ENCODE peak calls at places on chromosomes 7 and 10, in six cellular contexts. I, E, S, D, Y and W are unnamed samples.

GRCh38 chr7:138590154-138590553 is 111.0 kb downstream of the SVOPL start:
- DNase-seq in I (no peak), E (no peak), S (no peak), D (no peak), Y (no peak), W (no peak)

GRCh38 chr7:101122933-101123702 is 3.8 kb upstream of the SERPINE1 start:
- DNase-seq in I (no peak), E (no peak), S (no peak), D (no peak), Y (no peak), W (no peak)

GRCh38 chr10:131811239-131812011 is 89.4 kb upstream of the PPP2R2D start:
- DNase-seq in I (no peak), E (no peak), S (no peak), D (no peak), Y (no peak), W (no peak)

GRCh38 chr10:98260350-98260749 is 7.6 kb downstream of the LOXL4 start:
- DNase-seq in I (no peak), E (no peak), S (no peak), D (no peak), Y (no peak), W (no peak)

GRCh38 chr7:129949292-129950133 is 3.2 kb downstream of the UBE2H start:
- DNase-seq in I (no peak), E (no peak), S (no peak), D (no peak), Y (no peak), W (peak)

GRCh38 chr7:30322656-30323355 is 38.4 kb downstream of the ZNRF2 start:
- DNase-seq in I (no peak), E (no peak), S (no peak), D (no peak), Y (no peak), W (no peak)

GRCh38 chr10:44929356-44930113 is 18.4 kb downstream of the TMEM72 start:
- DNase-seq in I (no peak), E (no peak), S (no peak), D (no peak), Y (no peak), W (no peak)

GRCh38 chr10:126569513-126570447 is 100.7 kb downstream of the C10orf90 start:
- DNase-seq in I (no peak), E (no peak), S (no peak), D (no peak), Y (no peak), W (no peak)

GRCh38 chr7:3370068-3370704 is 69.1 kb downstream of the SDK1 start:
- DNase-seq in I (no peak), E (no peak), S (no peak), D (no peak), Y (no peak), W (no peak)

GRCh38 chr10:76209135-76209534 is 777.7 kb downstream of the LRMDA start:
- DNase-seq in I (no peak), E (no peak), S (no peak), D (no peak), Y (no peak), W (no peak)